ENCODE peak calls at places on chromosomes 2 and 18, in eight cellular contexts. K is CD8-positive, alpha-beta T cell; V is Peyer's patch; M is AG04450; F is fibroblast of the aortic adventitia; C is astrocyte of the spinal cord; Y is SK-N-SH; Q is AG04449. E is an unnamed sample.

GRCh38 chr2:32064021-32064678 is 794 bp downstream of the SPAST start:
- DNase-seq in K (peak), V (peak), M (no peak), F (peak), C (peak), Y (peak), Q (no peak), E (peak)

GRCh38 chr18:72869786-72870185 is 2.0 kb upstream of the NETO1 start:
- DNase-seq in K (no peak), V (no peak), M (no peak), F (no peak), C (peak), Y (no peak), Q (no peak), E (no peak)

GRCh38 chr2:72496479-72496878 is 329.4 kb downstream of the EXOC6B start:
- DNase-seq in K (no peak), V (no peak), M (no peak), F (no peak), C (no peak), Y (no peak), Q (no peak), E (no peak)

GRCh38 chr2:225438263-225438662 is 38.8 kb downstream of the NYAP2 start:
- DNase-seq in K (no peak), V (no peak), M (no peak), F (no peak), C (no peak), Y (peak), Q (no peak), E (no peak)

GRCh38 chr2:30797381-30798015 is 9.7 kb downstream of the CAPN13 start:
- DNase-seq in K (no peak), V (no peak), M (no peak), F (no peak), C (no peak), Y (no peak), Q (no peak), E (no peak)

GRCh38 chr2:31413025-31413424 is 1.5 kb downstream of the XDH start:
- DNase-seq in K (no peak), V (no peak), M (no peak), F (peak), C (no peak), Y (no peak), Q (no peak), E (peak)

GRCh38 chr2:24793752-24794477 is 690 bp downstream of the CENPO start:
- DNase-seq in K (no peak), V (no peak), M (no peak), F (no peak), C (peak), Y (no peak), Q (no peak), E (no peak)

GRCh38 chr18:46283895-46284295 is 179.7 kb downstream of the HAUS1 start:
- DNase-seq in K (no peak), V (no peak), M (no peak), F (no peak), C (no peak), Y (peak), Q (no peak), E (no peak)

GRCh38 chr2:11771971-11772615 is 25.7 kb downstream of the LPIN1 start:
- DNase-seq in K (no peak), V (no peak), M (no peak), F (peak), C (no peak), Y (no peak), Q (no peak), E (no peak)

GRCh38 chr18:77321823-77322805 is 72.5 kb downstream of the GALR1 start:
- DNase-seq in K (no peak), V (no peak), M (no peak), F (no peak), C (no peak), Y (no peak), Q (no peak), E (no peak)

GRCh38 chr2:69010437-69011194 is 2.4 kb upstream of the ANTXR1 start:
- DNase-seq in K (no peak), V (no peak), M (no peak), F (no peak), C (no peak), Y (no peak), Q (no peak), E (no peak)

GRCh38 chr2:46913471-46914381 is 1.9 kb downstream of the MCFD2 start:
- DNase-seq in K (no peak), V (no peak), M (no peak), F (peak), C (peak), Y (peak), Q (no peak), E (peak)

GRCh38 chr2:240145461-240145860 is 5.0 kb upstream of the OTOS start:
- DNase-seq in K (no peak), V (no peak), M (no peak), F (no peak), C (no peak), Y (no peak), Q (no peak), E (no peak)

GRCh38 chr2:10762651-10763460 is 41.4 kb downstream of the ATP6V1C2 start:
- DNase-seq in K (no peak), V (no peak), M (no peak), F (peak), C (no peak), Y (peak), Q (no peak), E (peak)

GRCh38 chr2:149715005-149715592 is 127.5 kb upstream of the MMADHC start:
- DNase-seq in K (no peak), V (no peak), M (no peak), F (peak), C (peak), Y (peak), Q (no peak), E (peak)

GRCh38 chr2:174615951-174616436 is 18.4 kb upstream of the WIPF1 start:
- DNase-seq in K (no peak), V (no peak), M (no peak), F (peak), C (peak), Y (no peak), Q (no peak), E (peak)

GRCh38 chr18:2882201-2882600 is 35.4 kb downstream of the EMILIN2 start:
- DNase-seq in K (no peak), V (no peak), M (no peak), F (no peak), C (no peak), Y (no peak), Q (no peak), E (no peak)

GRCh38 chr2:206079699-206080465 is 6.1 kb downstream of the INO80D start:
- DNase-seq in K (no peak), V (no peak), M (no peak), F (no peak), C (no peak), Y (no peak), Q (no peak), E (no peak)

GRCh38 chr2:239789711-239790110 is 235.4 kb downstream of the NDUFA10 start:
- DNase-seq in K (no peak), V (no peak), M (no peak), F (no peak), C (no peak), Y (no peak), Q (no peak), E (no peak)

GRCh38 chr2:220775856-220776467 is 796.1 kb downstream of the EPHA4 start:
- DNase-seq in K (no peak), V (no peak), M (no peak), F (no peak), C (no peak), Y (no peak), Q (no peak), E (peak)

GRCh38 chr2:70656421-70657010 is 102.9 kb upstream of the TGFA start:
- DNase-seq in K (no peak), V (peak), M (no peak), F (no peak), C (no peak), Y (no peak), Q (no peak), E (no peak)

GRCh38 chr18:73365018-73365417 is 497.2 kb upstream of the NETO1 start:
- DNase-seq in K (no peak), V (no peak), M (peak), F (peak), C (peak), Y (no peak), Q (no peak), E (peak)

GRCh38 chr18:58135170-58135569 is 91.1 kb downstream of the NEDD4L start:
- DNase-seq in K (no peak), V (no peak), M (peak), F (peak), C (peak), Y (no peak), Q (peak), E (peak)

GRCh38 chr2:158120102-158120501 is 18.4 kb downstream of the UPP2 start:
- DNase-seq in K (no peak), V (no peak), M (no peak), F (no peak), C (no peak), Y (no peak), Q (no peak), E (no peak)
- TF ChIP-seq CTCF in K (no peak), V (no peak), M (no peak), F (no peak), C (no peak), Y (no peak), Q (no peak), E (no peak)

GRCh38 chr2:238142382-238143205 is 4.1 kb downstream of the KLHL30 start:
- DNase-seq in K (no peak), V (no peak), M (no peak), F (no peak), C (no peak), Y (no peak), Q (no peak), E (no peak)
- H3K4me3 ChIP-seq in K (no peak), V (no peak), M (no peak), F (no peak), C (no peak), Y (no peak), Q (no peak), E (no peak)

GRCh38 chr2:113228991-113229716 is 49.6 kb downstream of the PAX8 start:
- DNase-seq in K (no peak), V (no peak), M (no peak), F (no peak), C (no peak), Y (no peak), Q (no peak), E (no peak)
- TF ChIP-seq CTCF in K (no peak), V (no peak), M (no peak), F (peak), C (no peak), Y (no peak), Q (no peak), E (no peak)

GRCh38 chr2:218622606-218623238 is 15.0 kb downstream of the PLCD4 start:
- DNase-seq in K (no peak), V (no peak), M (no peak), F (peak), C (no peak), Y (no peak), Q (no peak), E (peak)
- H3K4me3 ChIP-seq in K (no peak), V (no peak), M (no peak), F (no peak), C (no peak), Y (no peak), Q (no peak), E (no peak)

GRCh38 chr2:154375625-154376020 is 322.9 kb upstream of the KCNJ3 start:
- DNase-seq in K (no peak), V (no peak), M (no peak), F (peak), C (peak), Y (peak), Q (no peak), E (peak)
- TF ChIP-seq CTCF in K (no peak), V (no peak), M (no peak), F (peak), C (no peak), Y (peak), Q (no peak), E (no peak)

DNA sequence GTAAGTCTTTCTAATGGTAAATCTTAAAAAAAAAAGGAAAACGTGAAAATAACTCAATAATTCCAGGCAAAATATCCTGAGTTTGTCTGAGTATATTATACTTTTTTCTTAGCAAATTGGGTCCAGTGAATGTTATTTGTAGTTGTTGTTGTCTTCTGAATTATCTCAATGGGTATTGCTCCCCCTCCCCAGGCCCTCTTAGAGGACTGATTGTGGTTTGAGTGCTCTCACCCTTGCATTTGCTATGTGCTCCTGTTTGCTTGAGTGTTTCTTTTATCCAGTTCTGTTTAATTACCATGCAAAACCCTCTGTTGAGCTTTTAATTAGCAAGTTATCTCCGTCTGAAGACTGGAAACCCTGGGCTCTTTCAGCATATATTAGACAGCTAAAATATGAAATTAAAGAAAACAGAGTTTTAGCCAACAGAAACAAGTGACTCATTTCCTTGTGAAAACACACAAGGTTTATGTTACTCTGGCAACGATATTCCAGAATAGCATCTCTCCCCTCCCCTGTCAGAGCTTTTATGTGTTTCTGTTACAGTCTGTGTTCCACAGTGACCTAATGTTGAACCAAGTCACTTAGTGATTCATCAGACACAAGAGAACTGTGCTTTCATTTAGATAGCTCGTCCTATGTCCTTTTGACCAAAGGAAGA is 172.5 kb upstream of the RBMS1 start:
- DNase-seq in K (no peak), V (no peak), M (peak), F (peak), C (peak), Y (peak), Q (peak), E (peak)
- H3K4me3 ChIP-seq in K (no peak), V (no peak), M (peak), F (peak), C (no peak), Y (peak), Q (no peak), E (no peak)

GRCh38 chr2:131156452-131157149 is 51.5 kb downstream of the PLEKHB2 start:
- DNase-seq in K (no peak), V (no peak), M (no peak), F (no peak), C (no peak), Y (peak), Q (no peak), E (peak)
- TF ChIP-seq CTCF in K (no peak), V (no peak), M (peak), F (peak), C (peak), Y (peak), Q (peak), E (peak)

GRCh38 chr2:109507217-109507616 is 106.5 kb downstream of the SEPTIN10 start:
- DNase-seq in K (no peak), V (no peak), M (no peak), F (no peak), C (no peak), Y (no peak), Q (no peak), E (no peak)
- H3K4me3 ChIP-seq in K (no peak), V (no peak), M (no peak), F (no peak), C (no peak), Y (no peak), Q (no peak), E (no peak)

E was measured in choroid plexus epithelial cell.